ENCODE peak calls at places on chromosomes 11 and 22, in seven cellular contexts. B is IMR-90, K is suprapubic skin, G is sigmoid colon, Y is H1, A is prostate gland, V is endothelial cell of umbilical vein. W is an unnamed sample. For H3K4me1, the result is how much of the 10 kb centered on the place peaks cover.

GRCh38 chr11:2685566-2686359 is 14.0 kb downstream of the KCNQ1OT1 start:
- DNase-seq in B (no peak), K (peak), G (peak), Y (no peak), A (no peak), V (no peak), W (no peak)

GRCh38 chr11:39745401-39745800 is 1714.1 kb downstream of the LRRC4C start:
- DNase-seq in B (no peak), K (no peak), G (no peak), Y (no peak), A (no peak), V (no peak), W (no peak)

GRCh38 chr22:16810188-16810802 is 14.9 kb downstream of the XKR3 start:
- DNase-seq in B (no peak), K (no peak), G (no peak), Y (no peak), A (no peak), V (no peak), W (no peak)

GRCh38 chr11:64745523-64746328 is 1.8 kb upstream of the RASGRP2 start:
- DNase-seq in B (peak), K (peak), G (peak), Y (peak), A (peak), V (peak), W (no peak)

GRCh38 chr11:102047305-102047924 is at the start of gene CFAP300:
- DNase-seq in B (peak), K (peak), G (peak), Y (peak), A (peak), V (peak), W (peak)

GRCh38 chr11:46729110-46730027 is 10.4 kb downstream of the F2 start:
- DNase-seq in B (peak), K (no peak), G (no peak), Y (no peak), A (no peak), V (no peak), W (no peak)

GRCh38 chr11:8333431-8334401 is 70.0 kb upstream of the LMO1 start:
- DNase-seq in B (no peak), K (no peak), G (no peak), Y (no peak), A (no peak), V (no peak), W (no peak)

GRCh38 chr11:1825039-1825740 is 9.6 kb upstream of the SYT8 start:
- DNase-seq in B (no peak), K (peak), G (no peak), Y (peak), A (no peak), V (no peak), W (no peak)

GRCh38 chr11:2443406-2443805 is 908 bp downstream of the TRPM5 start:
- DNase-seq in B (no peak), K (peak), G (no peak), Y (no peak), A (no peak), V (no peak), W (no peak)

GRCh38 chr11:46144741-46145140 is 23.5 kb upstream of the PHF21A start:
- DNase-seq in B (no peak), K (no peak), G (no peak), Y (no peak), A (no peak), V (no peak), W (no peak)

GRCh38 chr11:100632970-100633452 is 54.1 kb upstream of the ARHGAP42 start:
- DNase-seq in B (peak), K (peak), G (peak), Y (no peak), A (peak), V (peak), W (no peak)

GRCh38 chr22:45211435-45211834 is 29.3 kb downstream of the KIAA0930 start:
- DNase-seq in B (no peak), K (peak), G (no peak), Y (no peak), A (no peak), V (no peak), W (no peak)

GRCh38 chr11:10770626-10771254 is 19.7 kb downstream of the CTR9 start:
- DNase-seq in B (peak), K (no peak), G (no peak), Y (peak), A (no peak), V (peak), W (no peak)

GRCh38 chr11:100328626-100329340 is 358.3 kb upstream of the ARHGAP42 start:
- DNase-seq in B (peak), K (no peak), G (no peak), Y (no peak), A (no peak), V (no peak), W (no peak)

GRCh38 chr22:49829044-49829719 is 1.5 kb upstream of the BRD1 start:
- DNase-seq in B (no peak), K (no peak), G (no peak), Y (no peak), A (no peak), V (no peak), W (no peak)

GRCh38 chr11:95093548-95093947 is 3.9 kb downstream of the ENDOD1 start:
- DNase-seq in B (no peak), K (no peak), G (no peak), Y (no peak), A (no peak), V (no peak), W (peak)

GRCh38 chr11:13137778-13138400 is 128.8 kb downstream of the RASSF10 start:
- DNase-seq in B (peak), K (no peak), G (no peak), Y (no peak), A (no peak), V (no peak), W (no peak)

GRCh38 chr11:72577271-72577681 is 96.9 kb downstream of the PDE2A start:
- DNase-seq in B (no peak), K (peak), G (peak), Y (no peak), A (no peak), V (no peak), W (no peak)

GRCh38 chr11:103812680-103813079 is 223.8 kb upstream of the DDI1 start:
- DNase-seq in B (no peak), K (no peak), G (no peak), Y (no peak), A (no peak), V (no peak), W (no peak)

GRCh38 chr11:125625594-125626380 is 824 bp downstream of the CHEK1 start:
- DNase-seq in B (peak), K (peak), G (peak), Y (peak), A (peak), V (peak), W (no peak)

GRCh38 chr11:18394928-18395734 is 768 bp downstream of the LDHA start:
- DNase-seq in B (peak), K (peak), G (no peak), Y (peak), A (peak), V (peak), W (no peak)

GRCh38 chr22:30318773-30319419 is 7.8 kb downstream of the TBC1D10A start:
- DNase-seq in B (no peak), K (no peak), G (no peak), Y (no peak), A (no peak), V (no peak), W (no peak)

GRCh38 chr22:21919526-21920307 is 32.9 kb downstream of the PPM1F start:
- DNase-seq in B (no peak), K (no peak), G (no peak), Y (no peak), A (no peak), V (no peak), W (no peak)
- TF ChIP-seq POLR2A in B (no peak), K (no peak), G (no peak), Y (no peak), A (no peak), V (no peak), W (no peak)

GRCh38 chr11:117221775-117222517 is 9.9 kb downstream of the PCSK7 start:
- DNase-seq in B (peak), K (peak), G (peak), Y (no peak), A (peak), V (no peak), W (no peak)
- H3K4me1 ChIP-seq in B (under half), K (under half), G (half or more), Y (under half), A (under half), V (under half), W (half or more)

DNA sequence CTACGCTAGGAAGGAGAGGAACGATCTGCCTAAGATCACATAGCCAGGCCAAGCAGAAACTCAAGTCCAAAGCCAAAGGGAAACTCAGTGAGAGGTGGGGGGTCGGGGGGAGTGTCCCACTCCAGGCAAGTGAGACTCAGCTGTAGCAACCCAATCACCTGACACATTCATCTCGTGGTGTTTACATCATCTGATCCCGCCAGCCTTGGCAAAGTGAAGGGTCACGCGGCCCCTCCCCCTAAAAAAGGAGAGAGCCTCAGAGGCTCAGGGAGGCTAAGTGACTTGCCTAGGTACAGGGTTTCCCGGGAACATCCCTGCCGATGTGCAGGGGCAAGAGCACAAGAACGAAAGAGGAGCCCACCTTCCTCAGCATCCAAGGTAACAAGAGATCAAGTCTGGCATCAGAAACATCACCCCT is 21.5 kb downstream of the MYH9 start:
- DNase-seq in B (peak), K (no peak), G (peak), Y (no peak), A (no peak), V (peak), W (no peak)
- TF ChIP-seq POLR2A in B (no peak), K (no peak), G (no peak), Y (no peak), A (no peak), V (no peak), W (no peak)

GRCh38 chr22:39296981-39297489 is 22.4 kb downstream of the RPL3 start:
- DNase-seq in B (no peak), K (no peak), G (no peak), Y (no peak), A (no peak), V (no peak), W (no peak)
- H3K4me1 ChIP-seq in B (under half), K (half or more), G (under half), Y (under half), A (under half), V (under half), W (half or more)

GRCh38 chr11:78063440-78064181 is at the start of gene THRSP:
- DNase-seq in B (no peak), K (no peak), G (no peak), Y (no peak), A (no peak), V (no peak), W (no peak)
- TF ChIP-seq POLR2A in B (no peak), K (no peak), G (no peak), Y (no peak), A (no peak), V (no peak), W (no peak)

DNA sequence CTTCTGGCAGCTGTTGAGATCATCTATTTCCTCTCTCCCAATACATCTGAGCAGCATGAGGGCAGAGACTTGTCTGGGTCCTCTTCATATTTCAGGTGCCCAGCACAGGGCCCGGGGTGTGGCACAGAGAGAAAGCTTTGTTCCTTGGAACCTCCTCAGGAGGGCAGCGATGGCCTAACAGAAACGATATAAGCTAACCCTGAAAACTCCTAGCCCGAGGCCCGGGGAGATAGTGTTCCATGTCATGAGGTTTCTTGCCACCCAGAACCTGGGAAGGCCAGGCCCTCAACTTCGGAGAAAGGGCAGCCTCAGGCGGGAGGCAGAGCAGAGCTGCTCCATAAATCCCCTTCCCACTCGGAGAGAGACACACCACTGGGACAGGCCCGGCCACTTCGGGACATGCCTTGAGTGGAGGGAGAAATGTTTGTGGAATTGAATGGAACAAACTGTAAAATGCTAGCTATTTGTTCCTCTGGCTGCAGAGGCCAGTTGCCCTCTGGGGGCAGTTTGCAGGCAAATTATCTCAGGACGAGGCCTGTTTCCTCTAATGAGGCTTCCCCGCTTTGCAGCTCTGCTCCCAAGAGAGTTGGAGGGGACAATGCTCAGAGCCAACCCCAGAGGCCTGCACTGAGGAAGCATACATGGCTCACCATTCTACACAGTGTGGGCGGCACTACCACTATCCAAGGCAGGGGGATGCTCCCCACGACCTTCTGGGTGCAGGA is 11.6 kb downstream of the ARRB1 start:
- DNase-seq in B (no peak), K (no peak), G (no peak), Y (no peak), A (no peak), V (peak), W (no peak)
- H3K4me1 ChIP-seq in B (half or more), K (half or more), G (half or more), Y (under half), A (half or more), V (half or more), W (half or more)

GRCh38 chr11:66888282-66888681 is 31.4 kb downstream of the LRFN4 start:
- DNase-seq in B (no peak), K (no peak), G (no peak), Y (no peak), A (no peak), V (no peak), W (no peak)

GRCh38 chr11:66885469-66886316 is 28.8 kb downstream of the LRFN4 start:
- DNase-seq in B (no peak), K (no peak), G (no peak), Y (no peak), A (no peak), V (no peak), W (no peak)

GRCh38 chr11:66886317-66886588 is 29.4 kb downstream of the LRFN4 start:
- DNase-seq in B (no peak), K (no peak), G (no peak), Y (no peak), A (no peak), V (no peak), W (no peak)

GRCh38 chr11:66887531-66887930 is 30.7 kb downstream of the LRFN4 start:
- DNase-seq in B (no peak), K (no peak), G (no peak), Y (no peak), A (no peak), V (no peak), W (no peak)

DNA sequence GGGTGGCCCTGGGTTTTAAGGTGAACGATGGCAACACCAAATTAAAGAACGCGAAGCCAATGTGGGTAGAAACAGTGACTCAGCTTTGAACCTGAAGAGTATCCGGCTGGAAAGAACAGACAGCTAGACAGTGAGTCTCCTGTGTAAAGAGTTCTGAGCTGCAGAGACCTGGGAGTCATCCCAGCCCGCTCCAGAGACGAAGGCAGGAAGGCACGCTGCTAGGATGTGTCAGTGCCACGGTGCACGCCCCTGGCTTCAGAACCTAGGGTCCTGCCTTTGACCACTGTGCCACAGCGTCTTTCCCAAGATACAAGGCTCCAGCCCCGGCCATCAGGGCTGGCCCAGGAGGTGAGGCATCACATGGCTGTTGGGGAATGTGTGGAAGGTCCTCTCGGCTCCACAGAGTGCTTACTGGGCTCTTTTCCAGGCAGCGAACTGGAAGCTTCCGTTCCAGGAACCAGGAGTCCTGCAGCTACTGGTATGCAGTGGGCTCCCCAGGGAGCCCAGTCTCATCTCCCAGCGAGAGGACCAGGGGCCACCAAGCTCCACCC is 29.9 kb downstream of the LRFN4 start:
- DNase-seq in B (peak), K (no peak), G (no peak), Y (no peak), A (no peak), V (no peak), W (no peak)
- TF ChIP-seq POLR2A in B (no peak), K (no peak), G (no peak), Y (no peak), A (no peak), V (no peak), W (no peak)

DNA sequence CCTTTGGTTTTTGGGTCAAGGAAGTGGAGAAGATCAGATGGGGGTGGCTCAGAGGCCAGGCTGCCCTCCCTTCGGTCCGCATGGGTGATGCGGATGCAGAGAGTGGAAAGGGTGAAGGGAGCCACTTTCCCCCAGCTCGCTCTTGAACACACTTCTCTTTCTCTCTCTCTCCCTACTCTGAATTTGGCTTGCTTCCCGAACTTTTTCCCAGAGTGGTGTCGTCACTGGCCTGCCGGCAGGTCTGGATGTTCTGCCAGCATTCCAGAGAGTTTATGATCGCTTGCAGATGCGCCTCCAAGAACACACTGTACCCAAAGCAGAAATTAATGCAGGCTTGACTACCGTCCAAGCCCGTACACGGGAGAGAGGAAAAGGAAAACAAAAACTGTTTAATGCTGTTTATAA is 103.2 kb downstream of the ZBTB16 start:
- DNase-seq in B (peak), K (peak), G (peak), Y (no peak), A (peak), V (peak), W (no peak)
- H3K4me1 ChIP-seq in B (under half), K (half or more), G (half or more), Y (under half), A (half or more), V (half or more), W (half or more)